ENCODE peak calls at places on chromosomes 1 and 21, in five cellular contexts. O is tibial nerve, X is upper lobe of left lung, Q is ovary, C is sigmoid colon. P is an unnamed sample. For H3K9me3, the result is how much of the 10 kb centered on the place peaks cover.

GRCh38 chr21:37757631-37758376 is 158.5 kb downstream of the KCNJ6 start:
- DNase-seq in O (no peak), X (no peak), Q (no peak), C (no peak), P (no peak)

GRCh38 chr1:206472454-206472853 is 2.2 kb downstream of the IKBKE start:
- DNase-seq in O (no peak), X (peak), Q (peak), C (no peak), P (no peak)

GRCh38 chr1:205545991-205546390 is 41.5 kb downstream of the CDK18 start:
- DNase-seq in O (no peak), X (no peak), Q (no peak), C (no peak), P (peak)

GRCh38 chr1:47725000-47725731 is 272.0 kb downstream of the TRABD2B start:
- DNase-seq in O (no peak), X (peak), Q (no peak), C (no peak), P (no peak)

GRCh38 chr1:172906778-172907592 is 143.8 kb downstream of the TNFSF18 start:
- DNase-seq in O (no peak), X (no peak), Q (no peak), C (no peak), P (no peak)

GRCh38 chr1:164720329-164721036 is 161.5 kb downstream of the PBX1 start:
- DNase-seq in O (no peak), X (no peak), Q (no peak), C (no peak), P (no peak)

GRCh38 chr1:191174298-191174697 is 696.6 kb upstream of the BRINP3 start:
- DNase-seq in O (no peak), X (no peak), Q (no peak), C (no peak), P (no peak)

GRCh38 chr1:234696986-234697385 is 87.0 kb upstream of the IRF2BP2 start:
- DNase-seq in O (no peak), X (no peak), Q (no peak), C (no peak), P (no peak)

GRCh38 chr1:115133440-115133839 is 44.1 kb upstream of the TSPAN2 start:
- DNase-seq in O (no peak), X (no peak), Q (no peak), C (no peak), P (no peak)

GRCh38 chr1:200535605-200536004 is 84.9 kb downstream of the KIF14 start:
- DNase-seq in O (no peak), X (no peak), Q (no peak), C (no peak), P (no peak)

GRCh38 chr1:185409763-185410528 is 92.9 kb upstream of the IVNS1ABP start:
- DNase-seq in O (no peak), X (no peak), Q (no peak), C (no peak), P (no peak)

GRCh38 chr21:42056996-42057689 is 14.0 kb upstream of the UMODL1 start:
- DNase-seq in O (no peak), X (peak), Q (no peak), C (no peak), P (no peak)

GRCh38 chr1:201358596-201358995 is 18.9 kb downstream of the TNNT2 start:
- DNase-seq in O (no peak), X (no peak), Q (no peak), C (no peak), P (no peak)

GRCh38 chr1:198932351-198932991 is 293.6 kb downstream of the PTPRC start:
- DNase-seq in O (no peak), X (no peak), Q (no peak), C (no peak), P (no peak)

GRCh38 chr1:79090985-79091384 is 84.5 kb upstream of the ADGRL4 start:
- DNase-seq in O (no peak), X (no peak), Q (no peak), C (no peak), P (no peak)

GRCh38 chr21:18840239-18840638 is 436.7 kb upstream of the TMPRSS15 start:
- DNase-seq in O (no peak), X (no peak), Q (no peak), C (no peak), P (no peak)

GRCh38 chr1:228472655-228473054 is 14.5 kb upstream of the RNF187 start:
- DNase-seq in O (no peak), X (no peak), Q (no peak), C (no peak), P (peak)

GRCh38 chr1:228471154-228471761 is 15.9 kb upstream of the RNF187 start:
- DNase-seq in O (no peak), X (peak), Q (no peak), C (no peak), P (no peak)

GRCh38 chr1:228469413-228470162 is 17.6 kb upstream of the RNF187 start:
- DNase-seq in O (no peak), X (peak), Q (no peak), C (no peak), P (no peak)

GRCh38 chr1:228474507-228474906 is 12.7 kb upstream of the RNF187 start:
- DNase-seq in O (no peak), X (no peak), Q (no peak), C (no peak), P (no peak)

GRCh38 chr1:228471762-228472398 is 15.3 kb upstream of the RNF187 start:
- DNase-seq in O (no peak), X (no peak), Q (no peak), C (no peak), P (peak)
- TF ChIP-seq CTCF in O (peak), X (peak), Q (no peak), C (no peak), P (no peak)

GRCh38 chr1:23362218-23362713 is 7.4 kb downstream of the ZNF436 start:
- DNase-seq in O (no peak), X (no peak), Q (no peak), C (no peak), P (no peak)
- H3K9me3 ChIP-seq in O (under half), X (half or more), Q (under half), C (under half), P (under half)

DNA sequence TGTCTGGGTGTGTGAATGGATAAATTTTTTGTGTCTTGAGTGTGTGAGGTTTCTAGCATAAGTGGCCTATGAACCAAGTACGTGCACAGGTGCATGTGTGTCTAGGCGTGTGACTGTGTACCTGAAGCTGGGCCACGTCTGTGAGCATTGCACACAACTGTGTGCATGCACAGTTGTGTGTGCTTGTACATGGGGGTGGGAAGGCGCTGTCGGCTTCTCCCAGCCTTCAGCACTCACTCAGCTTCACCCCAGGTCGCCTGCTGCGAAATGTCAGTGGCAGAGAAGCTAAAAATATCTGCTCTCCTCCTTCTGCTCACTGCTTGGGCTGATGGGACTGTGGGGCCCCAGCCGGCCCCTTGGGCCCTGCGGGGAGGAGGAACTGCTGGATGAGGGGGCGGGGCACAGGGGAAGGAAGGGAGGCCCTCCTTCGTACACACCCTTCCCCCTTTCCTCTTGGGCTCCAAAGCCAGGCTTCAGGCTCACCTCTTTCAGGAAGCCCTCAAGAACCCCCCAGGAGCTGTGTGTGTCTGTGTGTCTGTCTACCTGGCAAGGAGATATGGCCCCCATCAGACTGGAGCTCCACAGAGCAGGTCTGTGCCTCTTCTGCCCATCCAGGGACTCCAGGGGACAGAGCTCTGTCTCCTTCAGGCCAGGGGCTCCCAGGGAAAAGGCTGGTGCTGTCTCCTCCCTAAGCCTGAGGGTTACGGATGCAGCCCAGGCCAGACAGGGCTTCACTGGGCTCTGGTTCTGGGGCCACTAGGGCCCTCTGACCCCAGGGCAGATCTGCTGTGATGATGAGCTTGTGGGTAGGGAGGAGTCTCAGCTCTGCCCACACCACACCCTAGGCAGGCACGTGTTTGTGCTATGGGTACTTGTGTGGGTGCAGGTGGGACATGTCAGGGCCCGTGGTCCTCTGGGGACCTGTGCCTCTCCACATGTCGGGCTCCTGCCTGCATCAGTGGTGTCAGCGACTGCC is 35.6 kb upstream of the WASF2 start:
- DNase-seq in O (no peak), X (peak), Q (peak), C (peak), P (no peak)
- TF ChIP-seq EP300 in O (no peak), X (no peak), Q (no peak), C (peak), P (no peak)

GRCh38 chr1:42006093-42006492 is 87.4 kb upstream of the HIVEP3 start:
- DNase-seq in O (no peak), X (no peak), Q (no peak), C (no peak), P (no peak)
- TF ChIP-seq CTCF in O (no peak), X (no peak), Q (no peak), C (no peak), P (no peak)

DNA sequence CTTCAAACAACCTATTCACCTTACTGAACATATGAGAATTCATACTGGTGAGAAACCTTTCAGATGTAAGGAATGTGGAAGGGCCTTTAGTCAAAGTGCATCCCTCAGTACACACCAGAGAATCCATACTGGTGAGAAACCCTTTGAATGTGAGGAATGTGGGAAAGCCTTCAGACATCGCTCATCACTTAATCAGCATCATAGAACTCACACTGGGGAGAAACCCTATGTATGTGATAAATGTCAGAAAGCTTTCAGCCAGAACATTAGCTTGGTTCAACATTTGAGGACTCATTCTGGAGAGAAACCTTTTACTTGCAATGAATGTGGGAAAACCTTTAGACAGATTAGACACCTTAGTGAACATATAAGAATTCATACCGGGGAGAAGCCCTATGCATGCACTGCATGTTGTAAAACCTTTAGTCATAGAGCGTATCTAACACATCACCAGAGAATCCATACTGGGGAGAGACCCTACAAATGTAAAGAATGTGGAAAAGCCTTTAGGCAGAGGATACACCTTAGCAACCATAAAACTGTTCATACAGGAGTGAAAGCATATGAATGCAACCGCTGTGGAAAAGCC is 13.2 kb upstream of the EXO5 start:
- DNase-seq in O (no peak), X (no peak), Q (no peak), C (no peak), P (no peak)
- H3K9me3 ChIP-seq in O (under half), X (half or more), Q (under half), C (under half), P (under half)

GRCh38 chr1:91716339-91716738 is 169.6 kb downstream of the TGFBR3 start:
- DNase-seq in O (no peak), X (no peak), Q (no peak), C (no peak), P (no peak)
- TF ChIP-seq EP300 in O (no peak), X (no peak), Q (no peak), C (no peak), P (no peak)

GRCh38 chr1:9780554-9781110 is 43.1 kb downstream of the CLSTN1 start:
- DNase-seq in O (no peak), X (no peak), Q (no peak), C (peak), P (no peak)

GRCh38 chr1:9770276-9770675 is 53.5 kb downstream of the CLSTN1 start:
- DNase-seq in O (no peak), X (no peak), Q (no peak), C (peak), P (no peak)

GRCh38 chr1:9778905-9779304 is 44.9 kb downstream of the CLSTN1 start:
- DNase-seq in O (no peak), X (no peak), Q (no peak), C (peak), P (no peak)

GRCh38 chr1:9776685-9777084 is 47.1 kb downstream of the CLSTN1 start:
- DNase-seq in O (no peak), X (no peak), Q (no peak), C (no peak), P (no peak)

DNA sequence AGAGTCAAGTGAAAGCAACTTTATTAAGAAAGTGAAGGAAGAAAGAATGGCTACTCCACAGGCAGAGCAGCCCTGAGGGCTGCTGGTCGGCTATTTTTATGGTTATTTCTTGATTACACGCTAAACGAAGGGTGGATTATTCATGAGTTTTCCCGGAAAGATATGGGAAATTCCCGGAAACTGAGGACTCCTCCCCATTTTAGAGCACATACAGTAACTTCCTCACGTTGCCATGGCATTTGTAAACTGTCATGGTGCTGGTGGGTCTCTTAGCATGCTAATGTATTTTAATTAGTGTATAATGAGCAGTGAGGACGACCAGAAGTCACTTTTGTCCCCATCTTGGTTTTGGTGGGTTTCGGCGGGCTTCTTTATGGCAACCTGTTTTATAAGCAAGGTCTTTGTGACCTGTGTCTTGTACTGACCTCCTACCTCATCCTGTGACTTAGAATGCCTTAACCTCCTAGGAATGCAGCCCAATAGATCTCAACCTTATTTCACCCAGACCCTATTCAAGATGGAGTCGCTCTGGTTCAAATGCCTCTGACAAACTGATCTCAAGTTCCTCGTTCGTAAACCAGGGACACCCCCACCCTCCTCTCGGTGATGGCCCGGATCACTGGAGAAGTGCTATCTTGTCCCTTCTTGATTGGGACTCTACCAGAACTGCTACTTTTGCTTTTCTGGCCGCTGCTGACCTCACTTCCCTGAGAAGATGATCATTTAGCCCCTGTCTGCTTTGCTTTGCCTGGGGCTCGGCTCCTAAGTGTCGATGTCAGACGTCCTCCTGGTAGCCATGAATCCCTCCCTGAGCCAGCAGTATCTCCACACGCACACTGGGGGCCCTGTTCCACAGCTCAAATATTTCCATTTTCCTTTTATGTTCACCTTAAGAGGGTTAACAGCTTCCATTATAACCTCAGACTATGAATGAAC is 48.8 kb downstream of the CLSTN1 start:
- DNase-seq in O (no peak), X (no peak), Q (no peak), C (peak), P (no peak)
- TF ChIP-seq CTCF in O (no peak), X (no peak), Q (no peak), C (no peak), P (no peak)

DNA sequence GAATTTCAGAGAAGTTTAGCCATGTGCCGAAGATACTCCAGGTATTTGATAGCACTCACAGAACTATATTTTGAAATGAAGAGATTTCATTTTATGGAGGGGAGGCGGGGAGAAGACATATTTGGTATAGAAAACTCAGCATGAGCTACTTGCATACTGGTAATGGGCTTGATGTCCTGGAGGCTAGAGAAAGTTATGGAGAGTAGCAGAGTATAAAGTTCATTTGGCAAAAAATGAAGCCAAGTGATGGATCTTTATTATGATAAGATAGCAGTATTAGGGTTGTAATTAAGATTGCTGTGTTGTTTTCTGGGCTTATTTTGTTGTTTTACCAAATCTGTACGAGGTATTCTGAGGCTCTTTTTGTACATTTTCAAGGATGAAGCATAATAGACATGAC is 72.0 kb downstream of the RPS6KC1 start:
- DNase-seq in O (no peak), X (no peak), Q (no peak), C (no peak), P (no peak)
- H3K9me3 ChIP-seq in O (under half), X (under half), Q (under half), C (under half), P (under half)

GRCh38 chr1:8382608-8383525 is 65.0 kb downstream of the SLC45A1 start:
- DNase-seq in O (no peak), X (no peak), Q (no peak), C (no peak), P (no peak)
- TF ChIP-seq EP300 in O (no peak), X (no peak), Q (no peak), C (no peak), P (no peak)

DNA sequence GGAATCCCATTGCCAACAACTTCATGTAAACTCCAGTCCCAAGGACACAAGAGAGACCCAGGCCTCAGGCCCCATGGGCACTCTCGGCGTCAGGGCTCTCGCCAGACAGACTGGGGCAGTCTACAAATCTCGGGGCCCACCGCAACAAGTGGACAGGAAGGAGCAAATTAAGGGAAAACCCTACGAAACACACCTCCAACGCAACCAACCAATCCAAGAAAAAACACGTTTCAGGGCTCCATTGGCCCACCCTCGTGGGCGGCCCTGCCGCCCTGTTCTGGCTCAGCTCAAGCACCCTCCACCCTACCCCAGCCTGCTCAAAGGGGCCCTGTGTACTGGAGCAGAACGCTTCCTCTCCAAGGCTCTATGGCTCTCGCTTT is 4.6 kb upstream of the ZNF678 start:
- DNase-seq in O (no peak), X (no peak), Q (no peak), C (no peak), P (no peak)
- TF ChIP-seq CTCF in O (no peak), X (no peak), Q (no peak), C (no peak), P (no peak)